ENCODE peak calls at places on chromosomes 7 and 10, in six cellular contexts. X, L, M, B, G and Y are unnamed samples.

GRCh38 chr10:33552290-33552689 is 217.8 kb upstream of the NRP1 start:
- DNase-seq in X (no peak), B (no peak), G (no peak), L (no peak), M (no peak), Y (no peak)

GRCh38 chr7:121456785-121457359 is 60.8 kb upstream of the FAM3C start:
- DNase-seq in M (no peak), G (no peak), B (no peak), L (no peak), X (no peak), Y (no peak)

GRCh38 chr7:128934361-128935352 is 3.1 kb upstream of the IRF5 start:
- DNase-seq in G (no peak), B (no peak), L (no peak), M (no peak), X (no peak), Y (no peak)

GRCh38 chr10:7950981-7951847 is 103.3 kb upstream of the GATA3 start:
- DNase-seq in M (no peak), G (no peak), L (no peak), B (no peak), X (no peak), Y (no peak)

GRCh38 chr10:77504196-77504869 is 133.3 kb downstream of the KCNMA1 start:
- DNase-seq in B (no peak), M (no peak), G (no peak), L (no peak), X (no peak), Y (no peak)

GRCh38 chr10:563827-564226 is 125.6 kb downstream of the DIP2C start:
- DNase-seq in M (no peak), L (no peak), G (no peak), B (no peak), X (no peak), Y (no peak)

GRCh38 chr7:137135654-137136350 is 207.7 kb downstream of the PTN start:
- DNase-seq in L (no peak), B (no peak), M (no peak), X (no peak), G (no peak), Y (no peak)

GRCh38 chr7:40786909-40787308 is 652.1 kb downstream of the SUGCT start:
- DNase-seq in G (no peak), X (no peak), B (no peak), M (no peak), L (no peak), Y (no peak)

GRCh38 chr10:77351386-77351785 is 286.2 kb downstream of the KCNMA1 start:
- DNase-seq in M (no peak), X (no peak), G (no peak), L (no peak), B (no peak), Y (no peak)

GRCh38 chr10:21431799-21432198 is 93.7 kb downstream of the SKIDA1 start:
- DNase-seq in X (no peak), L (no peak), G (no peak), B (no peak), M (no peak), Y (no peak)

GRCh38 chr10:114940735-114941134 is 2.7 kb downstream of the TRUB1 start:
- DNase-seq in L (no peak), M (no peak), X (no peak), B (no peak), G (no peak), Y (no peak)

GRCh38 chr10:12150163-12150562 is 20.7 kb downstream of the SEC61A2 start:
- DNase-seq in M (no peak), L (no peak), X (no peak), B (no peak), G (no peak), Y (no peak)

GRCh38 chr7:142158741-142159496 is 47.4 kb downstream of the MGAM2 start:
- DNase-seq in B (no peak), M (no peak), X (no peak), G (peak), L (no peak), Y (peak)

GRCh38 chr10:81414038-81414437 is 461.0 kb upstream of the NRG3 start:
- DNase-seq in G (no peak), M (peak), X (no peak), B (no peak), L (no peak), Y (no peak)

GRCh38 chr10:106711313-106711906 is 453.1 kb downstream of the SORCS1 start:
- DNase-seq in B (peak), X (peak), L (peak), M (no peak), G (peak), Y (no peak)

GRCh38 chr7:38142736-38143135 is 35.3 kb upstream of the STARD3NL start:
- DNase-seq in L (no peak), B (no peak), G (no peak), M (no peak), X (no peak), Y (no peak)

GRCh38 chr7:134820778-134821177 is 41.3 kb downstream of the CALD1 start:
- DNase-seq in M (no peak), G (no peak), X (no peak), L (no peak), B (no peak), Y (no peak)

GRCh38 chr7:32206987-32207386 is 136.8 kb upstream of the PDE1C start:
- DNase-seq in X (no peak), L (no peak), G (no peak), B (peak), M (peak), Y (no peak)

GRCh38 chr7:94375167-94375566 is 19.5 kb upstream of the COL1A2 start:
- DNase-seq in X (no peak), L (no peak), G (no peak), B (no peak), M (peak), Y (no peak)

GRCh38 chr7:155257482-155258232 is 40.0 kb upstream of the INSIG1 start:
- DNase-seq in M (peak), L (no peak), B (peak), X (peak), G (peak), Y (peak)

GRCh38 chr10:112307631-112308502 is 24.7 kb downstream of the TECTB start:
- DNase-seq in X (no peak), M (peak), L (peak), B (peak), G (peak), Y (no peak)

GRCh38 chr10:126673565-126673964 is 3.1 kb upstream of the C10orf90 start:
- DNase-seq in L (peak), M (no peak), B (no peak), X (no peak), G (no peak), Y (no peak)

GRCh38 chr10:131568866-131569265 is 257.3 kb upstream of the TCERG1L start:
- DNase-seq in M (no peak), X (no peak), G (no peak), B (no peak), L (no peak), Y (no peak)

GRCh38 chr7:29516491-29516890 is 47.1 kb upstream of the PRR15 start:
- DNase-seq in X (no peak), G (no peak), L (no peak), M (no peak), B (no peak), Y (no peak)

GRCh38 chr10:104117839-104118323 is 4.1 kb upstream of the SFR1 start:
- DNase-seq in X (no peak), L (no peak), B (no peak), G (peak), M (no peak), Y (peak)

GRCh38 chr7:85659364-85659763 is 472.5 kb upstream of the SEMA3D start:
- DNase-seq in M (no peak), B (no peak), G (no peak), L (no peak), X (no peak), Y (peak)

GRCh38 chr7:157851501-157852067 is 514.8 kb downstream of the DNAJB6 start:
- DNase-seq in G (peak), X (peak), B (no peak), M (no peak), L (peak), Y (no peak)
- H3K27ac ChIP-seq in G (no peak), X (no peak), B (no peak), M (no peak), L (no peak), Y (no peak)

GRCh38 chr7:98102170-98102569 is 4.5 kb upstream of the LMTK2 start:
- DNase-seq in B (no peak), M (no peak), X (no peak), G (no peak), L (no peak), Y (no peak)

GRCh38 chr7:98105942-98106544 is 619 bp upstream of the LMTK2 start:
- DNase-seq in X (no peak), M (no peak), B (no peak), G (no peak), L (no peak), Y (peak)

GRCh38 chr7:98107313-98107691 is 640 bp downstream of the LMTK2 start:
- DNase-seq in X (peak), B (no peak), G (no peak), M (peak), L (no peak), Y (no peak)

GRCh38 chr7:98110249-98111022 is 3.8 kb downstream of the LMTK2 start:
- DNase-seq in G (peak), L (no peak), M (peak), X (no peak), B (peak), Y (no peak)

GRCh38 chr7:98106647-98107312 is at the start of gene LMTK2:
- DNase-seq in L (peak), G (peak), X (peak), M (peak), B (peak), Y (peak)
- H3K27ac ChIP-seq in L (peak), G (peak), X (peak), M (peak), B (peak), Y (peak)

GRCh38 chr10:124667425-124668130 is 76.6 kb downstream of the FAM53B start:
- DNase-seq in X (no peak), B (peak), L (no peak), M (no peak), G (peak), Y (no peak)

GRCh38 chr10:124669141-124669823 is 74.9 kb downstream of the FAM53B start:
- DNase-seq in X (no peak), B (no peak), M (no peak), L (no peak), G (no peak), Y (no peak)

GRCh38 chr10:124669824-124670654 is 74.1 kb downstream of the FAM53B start:
- DNase-seq in B (peak), X (no peak), L (no peak), M (no peak), G (no peak), Y (no peak)

GRCh38 chr10:124666494-124666893 is 77.7 kb downstream of the FAM53B start:
- DNase-seq in M (no peak), G (no peak), X (no peak), B (no peak), L (no peak), Y (no peak)

DNA sequence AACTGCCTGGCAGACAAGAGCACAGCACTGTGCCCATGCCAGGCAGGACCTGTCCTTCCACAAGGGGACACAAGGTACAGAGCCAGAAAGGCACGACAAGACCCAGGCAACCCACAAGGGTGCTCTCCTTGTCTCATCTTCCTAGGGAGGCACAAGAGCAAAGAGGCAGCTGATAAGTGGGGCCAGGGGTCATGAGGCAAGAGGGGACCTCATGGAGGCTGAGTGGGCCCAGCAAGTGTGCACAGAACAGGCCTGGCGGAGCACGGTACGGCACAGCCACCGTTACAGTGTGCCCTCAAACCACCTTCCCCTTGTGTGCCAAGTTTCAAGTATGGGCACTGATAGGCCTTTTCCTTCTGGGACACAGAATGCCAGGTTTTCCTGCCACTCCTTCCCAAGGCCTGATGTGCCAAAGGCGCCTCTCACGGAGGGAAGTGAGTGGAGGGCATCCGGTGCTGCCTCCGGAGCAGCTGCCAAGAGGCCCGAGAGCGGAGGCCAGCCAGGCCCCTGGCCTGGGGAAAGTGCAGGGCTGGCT is 75.6 kb downstream of the FAM53B start:
- DNase-seq in G (no peak), M (no peak), X (no peak), B (no peak), L (no peak), Y (no peak)
- H3K27ac ChIP-seq in G (peak), M (no peak), X (peak), B (no peak), L (peak), Y (no peak)

GRCh38 chr10:124713679-124714298 is 30.4 kb downstream of the FAM53B start:
- DNase-seq in B (no peak), X (peak), L (no peak), M (no peak), G (no peak), Y (no peak)
- H3K27ac ChIP-seq in B (no peak), X (peak), L (peak), M (no peak), G (no peak), Y (no peak)

GRCh38 chr7:42926204-42926603 is 5.8 kb downstream of the PSMA2 start:
- DNase-seq in G (no peak), M (no peak), L (no peak), X (no peak), B (no peak), Y (no peak)
- H3K27ac ChIP-seq in G (no peak), M (no peak), L (no peak), X (no peak), B (no peak), Y (peak)

GRCh38 chr7:23011222-23011924 is 2.6 kb downstream of the HYCC1 start:
- DNase-seq in L (no peak), G (no peak), B (no peak), M (no peak), X (no peak), Y (no peak)
- H3K27ac ChIP-seq in L (no peak), G (no peak), B (no peak), M (no peak), X (no peak), Y (no peak)

GRCh38 chr7:158865977-158866376 is 9.6 kb downstream of the DYNC2I1 start:
- DNase-seq in G (no peak), B (no peak), M (no peak), L (no peak), X (no peak), Y (no peak)

GRCh38 chr7:158864833-158865232 is 8.5 kb downstream of the DYNC2I1 start:
- DNase-seq in G (no peak), M (no peak), L (no peak), X (no peak), B (no peak), Y (no peak)

GRCh38 chr7:158864507-158864820 is 8.1 kb downstream of the DYNC2I1 start:
- DNase-seq in X (no peak), L (no peak), G (no peak), M (no peak), B (no peak), Y (no peak)

GRCh38 chr7:158863611-158864506 is 7.5 kb downstream of the DYNC2I1 start:
- DNase-seq in G (peak), B (peak), L (no peak), M (peak), X (peak), Y (peak)

GRCh38 chr7:158865462-158865922 is 9.1 kb downstream of the DYNC2I1 start:
- DNase-seq in M (peak), G (peak), X (no peak), L (no peak), B (no peak), Y (no peak)
- H3K27ac ChIP-seq in M (no peak), G (peak), X (peak), L (no peak), B (no peak), Y (no peak)

DNA sequence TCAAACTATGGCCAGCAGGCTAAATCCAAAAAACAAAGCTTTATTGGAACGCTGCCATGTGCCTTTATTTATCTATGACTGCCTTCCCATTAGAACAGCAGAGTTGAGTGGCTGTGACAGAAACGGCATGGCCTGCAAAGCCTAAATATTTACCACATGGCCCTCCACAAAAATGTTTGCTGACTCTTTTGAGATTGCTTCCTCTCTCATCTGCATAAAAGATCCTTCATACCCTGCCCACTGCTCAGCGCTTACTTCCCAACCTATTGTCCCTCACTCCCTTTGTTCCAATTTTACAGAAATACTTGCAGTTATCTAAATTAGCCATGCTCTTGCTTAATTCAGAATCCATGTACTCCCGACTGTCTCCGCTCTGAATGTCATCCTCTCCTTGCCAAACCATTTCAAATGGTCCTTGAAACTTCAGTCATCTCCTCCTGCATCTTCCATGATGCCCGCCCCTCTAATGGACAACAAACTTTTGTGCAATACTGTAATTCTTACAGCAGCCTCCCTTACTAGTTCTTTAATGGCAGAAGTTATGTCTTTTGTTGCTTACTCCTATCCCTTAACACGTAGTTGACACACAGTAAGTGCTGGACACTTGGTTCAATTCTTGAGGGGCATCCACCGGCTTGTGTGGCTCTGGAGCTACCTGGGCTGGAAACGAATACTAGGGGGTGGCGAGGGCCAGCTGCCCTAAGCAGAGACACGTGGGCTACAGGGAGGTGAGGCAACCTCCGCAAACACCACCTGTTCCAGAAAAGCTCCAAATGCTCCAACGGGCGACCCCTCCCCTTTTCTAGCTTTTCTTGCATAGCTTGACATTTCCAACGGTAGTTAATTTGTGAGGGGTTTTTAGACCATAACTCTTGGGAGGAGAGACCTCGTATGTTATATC is 831 bp downstream of the XRCC2 start:
- DNase-seq in M (peak), X (no peak), L (no peak), B (peak), G (no peak), Y (no peak)
- H3K27ac ChIP-seq in M (peak), X (no peak), L (no peak), B (peak), G (no peak), Y (no peak)